ENCODE peak calls at places on chromosomes 6 and 20, in eight cellular contexts. F, R, O, Z, P, C, G and N are unnamed samples.

GRCh38 chr6:17156112-17156921 is 54.5 kb downstream of the STMND1 start:
- DNase-seq in F (no peak), R (peak; percentile 91), O (peak; percentile 88), Z (peak; percentile 85), P (peak; percentile 80), C (peak; percentile 49), G (peak; percentile 84), N (peak; percentile 64)

GRCh38 chr6:128882560-128882959 is 378 bp upstream of the LAMA2 start:
- DNase-seq in F (no peak), R (peak; percentile 17), O (peak; percentile 9), Z (peak; percentile 11), P (no peak), C (no peak), G (no peak), N (no peak)

GRCh38 chr6:5025911-5026819 is 22.3 kb upstream of the RPP40 start:
- DNase-seq in F (peak; percentile 87), R (peak; percentile 41), O (peak; percentile 78), Z (peak; percentile 74), P (peak; percentile 48), C (no peak), G (peak; percentile 33), N (peak; percentile 23)

GRCh38 chr6:157107915-157108651 is 215.2 kb downstream of the TMEM242 start:
- DNase-seq in F (no peak), R (peak; percentile 88), O (peak; percentile 59), Z (no peak), P (no peak), C (peak; percentile 84), G (peak; percentile 96), N (no peak)

GRCh38 chr6:160030103-160030502 is 61.2 kb downstream of the IGF2R start:
- DNase-seq in F (peak; percentile 94), R (peak; percentile 96), O (peak; percentile 86), Z (peak; percentile 87), P (no peak), C (peak; percentile 69), G (peak; percentile 97), N (no peak)

GRCh38 chr6:97850458-97851218 is 567.6 kb upstream of the MMS22L start:
- DNase-seq in F (no peak), R (peak; percentile 37), O (peak; percentile 4), Z (no peak), P (no peak), C (no peak), G (peak; percentile 63), N (no peak)

GRCh38 chr6:152563182-152563581 is 74.0 kb downstream of the SYNE1 start:
- DNase-seq in F (no peak), R (no peak), O (no peak), Z (no peak), P (no peak), C (no peak), G (no peak), N (no peak)

GRCh38 chr6:116176596-116176995 is 50.7 kb upstream of the COL10A1 start:
- DNase-seq in F (no peak), R (no peak), O (no peak), Z (no peak), P (no peak), C (no peak), G (no peak), N (no peak)

GRCh38 chr6:13725570-13725969 is 13.9 kb upstream of the RANBP9 start:
- DNase-seq in F (no peak), R (no peak), O (no peak), Z (no peak), P (peak; percentile 81), C (peak; percentile 94), G (no peak), N (peak; percentile 69)

GRCh38 chr20:61015602-61016001 is 236.5 kb upstream of the CDH4 start:
- DNase-seq in F (no peak), R (no peak), O (no peak), Z (no peak), P (no peak), C (no peak), G (no peak), N (no peak)

GRCh38 chr20:56900252-56900651 is 271.1 kb downstream of the TFAP2C start:
- DNase-seq in F (no peak), R (no peak), O (no peak), Z (no peak), P (no peak), C (no peak), G (no peak), N (no peak)

GRCh38 chr6:21886601-21887091 is 293.1 kb downstream of the SOX4 start:
- DNase-seq in F (no peak), R (peak; percentile 59), O (no peak), Z (no peak), P (no peak), C (no peak), G (no peak), N (peak; percentile 24)

GRCh38 chr6:36132221-36132895 is 2.0 kb downstream of the MAPK13 start:
- DNase-seq in F (no peak), R (no peak), O (no peak), Z (no peak), P (no peak), C (no peak), G (no peak), N (no peak)

GRCh38 chr6:87154641-87155271 is 609 bp upstream of the ZNF292 start:
- DNase-seq in F (no peak), R (peak; percentile 82), O (peak; percentile 73), Z (no peak), P (no peak), C (peak; percentile 90), G (peak; percentile 86), N (no peak)

GRCh38 chr6:138331444-138331843 is 46.3 kb upstream of the SMIM28 start:
- DNase-seq in F (no peak), R (no peak), O (no peak), Z (no peak), P (no peak), C (no peak), G (no peak), N (no peak)

GRCh38 chr6:37820713-37821069 is 1.2 kb downstream of the ZFAND3 start:
- DNase-seq in F (no peak), R (no peak), O (peak; percentile 26), Z (peak; percentile 19), P (no peak), C (peak; percentile 5), G (no peak), N (no peak)

GRCh38 chr20:47317127-47317895 is 39.2 kb downstream of the ZMYND8 start:
- DNase-seq in F (peak; percentile 95), R (peak; percentile 98), O (peak; percentile 82), Z (no peak), P (peak; percentile 86), C (peak; percentile 100), G (peak; percentile 98), N (peak; percentile 87)

GRCh38 chr20:346033-346639 is 775 bp upstream of the NRSN2 start:
- DNase-seq in F (no peak), R (no peak), O (no peak), Z (no peak), P (no peak), C (no peak), G (no peak), N (no peak)

GRCh38 chr6:47651505-47651944 is 46.9 kb upstream of the ADGRF4 start:
- DNase-seq in F (no peak), R (peak; percentile 52), O (no peak), Z (no peak), P (no peak), C (peak; percentile 74), G (peak; percentile 74), N (no peak)

GRCh38 chr6:48826318-48826595 is 636.8 kb downstream of the MMUT start:
- DNase-seq in F (no peak), R (peak; percentile 5), O (no peak), Z (no peak), P (no peak), C (no peak), G (peak; percentile 7), N (no peak)

GRCh38 chr6:160348552-160349441 is 619 bp downstream of the SLC22A3 start:
- DNase-seq in F (no peak), R (no peak), O (peak; percentile 60), Z (peak; percentile 61), P (no peak), C (peak; percentile 31), G (no peak), N (peak; percentile 58)

GRCh38 chr6:143187173-143187908 is 126.7 kb downstream of the AIG1 start:
- DNase-seq in F (no peak), R (peak; percentile 99), O (no peak), Z (no peak), P (no peak), C (peak; percentile 20), G (peak; percentile 77), N (no peak)

GRCh38 chr20:1336699-1337387 is 7.9 kb upstream of the SDCBP2 start:
- DNase-seq in F (peak; percentile 92), R (peak; percentile 31), O (no peak), Z (no peak), P (peak; percentile 68), C (no peak), G (no peak), N (no peak)

DNA sequence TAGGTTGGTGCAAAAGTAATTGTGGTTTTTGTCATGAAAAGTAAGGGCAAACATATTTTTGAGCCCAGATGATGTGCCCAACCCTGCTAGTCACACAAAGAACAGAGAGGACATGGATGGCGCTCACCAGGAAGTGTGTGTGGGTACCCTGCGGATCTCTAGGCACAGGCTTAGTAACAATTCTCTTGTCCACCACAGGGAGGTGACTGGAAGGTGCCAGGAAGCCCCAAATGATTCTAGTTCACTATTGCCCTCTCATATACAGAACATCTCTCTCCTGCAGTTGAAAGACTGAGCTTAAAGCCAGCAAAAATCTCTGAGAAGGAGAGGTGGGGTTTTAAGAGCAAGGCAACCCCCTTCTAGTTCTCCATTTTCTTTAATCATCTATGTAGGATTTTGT is 272.1 kb upstream of the TAB2 start:
- DNase-seq in F (no peak), R (no peak), O (no peak), Z (no peak), P (no peak), C (no peak), G (no peak), N (no peak)
- TF ChIP-seq CTCF in F (no peak), R (peak; percentile 10), O (no peak), Z (no peak), P (no peak), C (no peak), G (no peak), N (no peak)

GRCh38 chr6:68975064-68975463 is 340.0 kb downstream of the ADGRB3 start:
- DNase-seq in F (no peak), R (no peak), O (peak; percentile 28), Z (peak; percentile 60), P (no peak), C (no peak), G (no peak), N (peak; percentile 47)
- TF ChIP-seq CTCF in F (peak; percentile 18), R (peak; percentile 8), O (peak; percentile 32), Z (no peak), P (no peak), C (no peak), G (no peak), N (no peak)

DNA sequence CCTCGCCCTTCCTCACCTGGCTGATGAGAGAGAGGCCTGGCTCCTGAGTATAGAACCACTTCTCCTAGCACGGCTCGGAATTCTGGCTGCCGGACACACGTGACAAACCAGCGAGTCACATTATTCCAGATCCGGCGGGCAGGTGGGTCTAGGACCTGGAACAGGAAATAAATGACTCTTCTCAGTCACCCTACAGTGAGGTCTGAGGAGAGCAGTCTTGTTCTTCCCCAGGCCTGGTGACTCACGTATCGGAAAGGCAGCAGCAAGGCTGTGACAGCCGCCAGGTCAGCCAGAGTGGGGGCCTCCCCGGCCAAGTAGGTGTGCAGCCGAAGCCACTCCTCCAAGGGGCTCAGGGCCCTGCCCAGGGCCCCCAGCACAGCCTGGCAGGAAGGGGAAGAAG is 2.8 kb downstream of the VARS1 start:
- DNase-seq in F (peak; percentile 85), R (no peak), O (no peak), Z (no peak), P (no peak), C (peak; percentile 83), G (peak; percentile 59), N (peak; percentile 96)
- TF ChIP-seq CTCF in F (no peak), R (no peak), O (no peak), Z (no peak), P (no peak), C (no peak), G (no peak), N (no peak)

GRCh38 chr6:168041928-168042327 is 37.1 kb downstream of the FRMD1 start:
- DNase-seq in F (peak; percentile 69), R (no peak), O (no peak), Z (no peak), P (no peak), C (no peak), G (no peak), N (no peak)
- TF ChIP-seq CTCF in F (no peak), R (no peak), O (no peak), Z (no peak), P (no peak), C (no peak), G (no peak), N (no peak)